ENCODE peak calls at places on chromosomes 7 and 10, in four cellular contexts. G, I, V and E are unnamed samples.

GRCh38 chr10:74213019-74213418 is 62.0 kb downstream of the ADK start:
- DNase-seq in I (no peak), G (no peak), V (no peak), E (no peak)

GRCh38 chr10:122541541-122542002 is 19.0 kb upstream of the DMBT1 start:
- DNase-seq in V (no peak), G (no peak), I (no peak), E (peak)

GRCh38 chr10:70678757-70679489 is 6.6 kb downstream of the ADAMTS14 start:
- DNase-seq in G (no peak), I (no peak), V (no peak), E (no peak)

GRCh38 chr10:124043310-124044142 is 49.9 kb downstream of the CHST15 start:
- DNase-seq in I (no peak), G (peak), V (no peak), E (no peak)

GRCh38 chr10:132700168-132701098 is 85.5 kb downstream of the NKX6-2 start:
- DNase-seq in G (no peak), V (no peak), I (no peak), E (no peak)

GRCh38 chr7:143456992-143457793 is 13.9 kb downstream of the TAS2R60 start:
- DNase-seq in V (no peak), G (no peak), I (no peak), E (no peak)

GRCh38 chr10:81514811-81515210 is 360.2 kb upstream of the NRG3 start:
- DNase-seq in V (no peak), I (no peak), G (no peak), E (no peak)

GRCh38 chr7:133539016-133539415 is 286.1 kb downstream of the EXOC4 start:
- DNase-seq in G (no peak), I (no peak), V (no peak), E (no peak)

GRCh38 chr10:103192089-103192450 is 1.0 kb downstream of the NT5C2 start:
- DNase-seq in I (no peak), V (peak), G (no peak), E (no peak)

GRCh38 chr7:1322240-1323110 is 89.8 kb downstream of the UNCX start:
- DNase-seq in V (no peak), I (no peak), G (no peak), E (no peak)

GRCh38 chr10:58209669-58210068 is 58.0 kb downstream of the IPMK start:
- DNase-seq in I (no peak), G (no peak), V (no peak), E (no peak)

GRCh38 chr10:131003455-131003854 is 308.1 kb downstream of the TCERG1L start:
- DNase-seq in I (no peak), V (no peak), G (no peak), E (no peak)

GRCh38 chr10:77702166-77702565 is 64.6 kb upstream of the KCNMA1 start:
- DNase-seq in V (no peak), I (no peak), G (no peak), E (no peak)

GRCh38 chr7:140212100-140212881 is 35.5 kb upstream of the KDM7A start:
- DNase-seq in G (peak), I (peak), V (no peak), E (no peak)

GRCh38 chr10:124180044-124180745 is 86.8 kb upstream of the CHST15 start:
- DNase-seq in G (no peak), V (no peak), I (no peak), E (no peak)

GRCh38 chr10:132387723-132388210 is 9.2 kb upstream of the PWWP2B start:
- DNase-seq in V (peak), G (no peak), I (peak), E (no peak)

GRCh38 chr7:151142686-151143040 is 24.8 kb downstream of the GBX1 start:
- DNase-seq in G (no peak), I (no peak), V (no peak), E (no peak)

GRCh38 chr10:34346516-34347150 is 468.5 kb downstream of the PARD3 start:
- DNase-seq in I (no peak), G (no peak), V (no peak), E (no peak)

GRCh38 chr10:3472705-3473078 is 300.1 kb upstream of the PITRM1 start:
- DNase-seq in V (no peak), G (no peak), I (no peak), E (no peak)

GRCh38 chr7:36925207-36925606 is 200.9 kb upstream of the AOAH start:
- DNase-seq in I (no peak), G (no peak), V (no peak), E (no peak)

GRCh38 chr7:36928718-36929117 is 204.4 kb upstream of the AOAH start:
- DNase-seq in I (no peak), V (no peak), G (no peak), E (no peak)

GRCh38 chr7:36923185-36923584 is 198.9 kb upstream of the AOAH start:
- DNase-seq in I (no peak), G (no peak), V (no peak), E (no peak)

DNA sequence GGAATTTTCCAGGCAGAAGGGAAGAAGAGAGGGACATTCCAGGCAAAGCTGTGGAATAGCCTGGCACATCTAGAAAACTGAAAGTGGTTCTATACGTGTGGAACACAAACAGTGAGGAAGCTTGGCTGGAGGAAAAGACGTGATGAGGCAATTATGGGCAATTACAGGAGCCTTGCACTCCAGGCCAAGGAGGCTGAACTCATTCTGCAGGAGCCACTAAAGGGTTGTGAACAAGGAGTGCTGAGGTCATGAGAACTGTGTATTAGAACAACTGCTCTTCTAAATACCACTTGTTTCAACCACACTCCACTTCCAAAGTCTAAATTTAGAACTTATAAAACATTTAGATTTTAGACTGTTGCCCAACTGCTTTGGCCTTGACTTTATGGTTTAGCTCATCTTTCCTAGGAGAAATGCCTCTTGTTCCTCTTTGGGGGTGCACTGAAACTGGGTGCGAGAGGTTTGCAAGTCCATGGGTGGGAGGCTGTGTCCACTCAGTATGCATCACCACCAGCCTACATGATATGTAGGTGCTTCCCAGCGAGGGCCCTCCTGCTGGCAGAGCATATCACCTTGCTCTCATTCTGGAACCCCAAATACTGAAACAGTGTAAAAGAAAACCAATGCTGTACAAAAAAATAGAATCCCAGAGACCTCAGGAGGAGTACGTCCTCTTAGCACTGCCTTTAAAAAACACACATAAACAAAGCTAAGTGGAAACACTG is 199.7 kb upstream of the AOAH start:
- DNase-seq in I (no peak), G (no peak), V (no peak), E (peak)
- TF ChIP-seq SPI1 in I (no peak), G (no peak), V (no peak), E (no peak)

DNA sequence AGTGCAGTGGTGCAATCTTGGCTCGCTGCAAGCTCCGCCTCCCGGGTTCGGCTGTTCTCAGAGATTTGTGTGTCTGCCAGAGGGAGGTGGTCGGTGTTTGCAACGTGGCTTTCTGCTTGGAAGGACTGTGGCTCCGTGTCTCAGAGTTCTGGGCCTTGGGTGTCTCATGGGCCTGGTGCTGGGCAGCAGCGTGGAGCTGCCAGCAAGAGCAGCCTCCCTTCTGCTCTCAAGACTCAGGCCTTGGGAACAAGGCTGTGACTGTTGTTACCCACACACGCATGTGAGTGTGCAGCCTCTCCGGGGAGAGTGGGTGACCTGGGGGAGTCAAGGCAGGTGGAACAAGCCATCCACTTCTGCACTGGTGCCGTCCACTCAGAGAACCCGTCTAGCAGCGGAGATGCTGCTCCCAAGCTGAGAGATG is 52.0 kb downstream of the VIPR2 start:
- DNase-seq in G (no peak), V (no peak), I (no peak), E (no peak)
- TF ChIP-seq SPI1 in G (no peak), V (no peak), I (no peak), E (no peak)

DNA sequence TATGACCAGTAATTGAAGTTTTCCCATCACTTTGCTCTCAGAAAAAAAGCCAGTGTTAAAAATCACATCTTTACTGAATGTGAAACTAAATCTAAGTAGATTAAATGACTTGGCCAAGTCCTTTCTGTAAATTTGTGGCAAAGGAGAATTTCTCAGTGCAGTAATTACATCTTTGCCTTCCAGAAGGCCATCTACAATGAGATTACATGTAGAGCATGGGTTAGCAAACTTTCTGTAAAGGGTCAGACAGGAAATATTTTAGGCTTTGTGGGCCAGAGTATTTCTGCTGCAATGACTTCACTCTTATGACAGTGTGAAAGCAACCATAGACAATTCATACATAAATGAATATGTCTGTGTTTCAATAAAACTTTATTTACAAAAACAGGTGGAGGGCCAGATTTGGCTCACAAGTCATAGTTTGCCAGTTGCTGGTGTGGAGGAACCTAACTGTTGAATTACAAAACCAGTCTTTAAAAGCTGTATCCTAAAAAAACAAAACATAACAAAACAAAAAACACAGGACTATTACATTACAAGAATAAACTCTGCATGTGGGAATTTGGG is 191.0 kb downstream of the TAX1BP1 start:
- DNase-seq in V (no peak), I (no peak), G (no peak), E (no peak)
- TF ChIP-seq SPI1 in V (no peak), I (no peak), G (no peak), E (no peak)

DNA sequence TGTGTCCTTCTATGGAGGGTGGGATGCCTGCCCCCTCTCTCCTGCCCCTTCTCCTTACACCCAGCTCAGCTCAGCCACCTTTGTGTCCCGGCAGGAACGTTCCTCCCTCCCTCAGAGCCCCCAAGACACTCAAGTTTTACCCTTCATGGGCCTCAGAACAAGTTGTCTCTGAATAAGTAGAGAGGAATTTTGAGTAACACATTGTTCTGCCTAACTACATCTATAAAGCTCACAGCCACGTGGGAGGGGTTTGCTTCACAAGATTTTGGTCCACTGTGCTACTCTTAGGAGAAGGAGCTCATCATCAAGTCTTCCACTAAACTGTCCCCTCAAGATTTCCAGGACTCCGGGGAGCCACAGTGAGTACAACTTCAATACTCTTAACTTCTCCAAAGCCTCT is 51.6 kb upstream of the ZNF32 start:
- DNase-seq in V (no peak), I (no peak), G (no peak), E (no peak)
- TF ChIP-seq SPI1 in V (no peak), I (no peak), G (no peak), E (no peak)

GRCh38 chr7:13981070-13981469 is 8.4 kb downstream of the ETV1 start:
- DNase-seq in I (no peak), V (peak), G (no peak), E (no peak)
- TF ChIP-seq SPI1 in I (no peak), V (no peak), G (no peak), E (no peak)

GRCh38 chr7:98149293-98149692 is 42.6 kb downstream of the LMTK2 start:
- DNase-seq in V (no peak), I (no peak), G (no peak), E (no peak)
- TF ChIP-seq SPI1 in V (no peak), I (no peak), G (no peak), E (no peak)